ENCODE peak calls at places on chromosomes 2 and 18, in six cellular contexts. F, J, X, P, C and U are unnamed samples. For H3K27me3, the result is how much of the 10 kb centered on the place peaks cover.

GRCh38 chr2:176584333-176584732 is 315.1 kb downstream of the MTX2 start:
- DNase-seq in F (no peak), J (no peak), X (no peak), P (no peak), C (no peak), U (no peak)

GRCh38 chr2:188403676-188404075 is 112.0 kb downstream of the GULP1 start:
- DNase-seq in F (no peak), J (no peak), X (no peak), P (no peak), C (no peak), U (no peak)

GRCh38 chr2:71700880-71701397 is 247.6 kb downstream of the DYSF start:
- DNase-seq in F (no peak), J (peak), X (no peak), P (peak), C (peak), U (no peak)

GRCh38 chr2:7707723-7708122 is 790.5 kb downstream of the RNF144A start:
- DNase-seq in F (no peak), J (no peak), X (no peak), P (no peak), C (no peak), U (no peak)

GRCh38 chr2:190553254-190553653 is 18.7 kb upstream of the NEMP2 start:
- DNase-seq in F (no peak), J (no peak), X (no peak), P (no peak), C (no peak), U (no peak)

GRCh38 chr2:108271691-108272253 is 16.9 kb upstream of the SULT1C2 start:
- DNase-seq in F (no peak), J (no peak), X (peak), P (no peak), C (peak), U (no peak)

GRCh38 chr2:127169066-127169660 is 50.9 kb downstream of the CYP27C1 start:
- DNase-seq in F (no peak), J (no peak), X (no peak), P (no peak), C (no peak), U (no peak)

GRCh38 chr2:203802277-203803045 is 65.1 kb upstream of the CTLA4 start:
- DNase-seq in F (no peak), J (no peak), X (no peak), P (no peak), C (no peak), U (no peak)

GRCh38 chr2:207502799-207503198 is 27.0 kb upstream of the CREB1 start:
- DNase-seq in F (no peak), J (no peak), X (no peak), P (no peak), C (no peak), U (no peak)

GRCh38 chr2:37855283-37856041 is 69.6 kb upstream of the RMDN2 start:
- DNase-seq in F (no peak), J (peak), X (no peak), P (no peak), C (no peak), U (no peak)

GRCh38 chr2:158953926-158954763 is 14.3 kb upstream of the TANC1 start:
- DNase-seq in F (no peak), J (peak), X (peak), P (peak), C (peak), U (peak)

GRCh38 chr2:158586491-158586890 is 129.7 kb downstream of the PKP4 start:
- DNase-seq in F (no peak), J (no peak), X (no peak), P (no peak), C (no peak), U (no peak)

GRCh38 chr2:164782323-164782722 is 59.3 kb downstream of the COBLL1 start:
- DNase-seq in F (no peak), J (no peak), X (no peak), P (no peak), C (no peak), U (peak)

GRCh38 chr2:24018241-24018640 is 8.4 kb downstream of the MFSD2B start:
- DNase-seq in F (no peak), J (no peak), X (no peak), P (no peak), C (no peak), U (no peak)

GRCh38 chr2:98913916-98914712 is 21.9 kb downstream of the CRACDL start:
- DNase-seq in F (no peak), J (peak), X (no peak), P (peak), C (no peak), U (no peak)

GRCh38 chr2:238096311-238097011 is 3.7 kb upstream of the ESPNL start:
- DNase-seq in F (no peak), J (peak), X (peak), P (no peak), C (no peak), U (peak)

GRCh38 chr2:232576995-232577394 is 26.5 kb downstream of the EIF4E2 start:
- DNase-seq in F (no peak), J (no peak), X (no peak), P (no peak), C (no peak), U (no peak)

GRCh38 chr2:26588576-26588975 is 52.6 kb downstream of the CIB4 start:
- DNase-seq in F (no peak), J (peak), X (no peak), P (no peak), C (no peak), U (no peak)

GRCh38 chr2:238425979-238426567 is 654 bp upstream of the ASB1 start:
- DNase-seq in F (no peak), J (no peak), X (no peak), P (no peak), C (no peak), U (peak)

GRCh38 chr2:108193251-108193650 is 46.5 kb upstream of the SULT1C3 start:
- DNase-seq in F (no peak), J (no peak), X (no peak), P (no peak), C (no peak), U (no peak)

GRCh38 chr2:182618672-182619079 is 97.4 kb upstream of the DNAJC10 start:
- DNase-seq in F (no peak), J (no peak), X (no peak), P (no peak), C (no peak), U (no peak)

GRCh38 chr2:233076749-233077148 is 16.6 kb downstream of the INPP5D start:
- DNase-seq in F (peak), J (no peak), X (no peak), P (no peak), C (no peak), U (no peak)

GRCh38 chr2:109615637-109616144 is 1.5 kb downstream of the SOWAHC start:
- DNase-seq in F (no peak), J (no peak), X (peak), P (peak), C (peak), U (no peak)

GRCh38 chr18:74745658-74746403 is 148.2 kb downstream of the ZNF407 start:
- DNase-seq in F (no peak), J (no peak), X (peak), P (no peak), C (no peak), U (no peak)

GRCh38 chr18:374735-375168 is 106.9 kb upstream of the THOC1 start:
- DNase-seq in F (no peak), J (no peak), X (peak), P (no peak), C (no peak), U (no peak)

GRCh38 chr2:43521568-43521967 is 74.3 kb downstream of the THADA start:
- DNase-seq in F (no peak), J (no peak), X (no peak), P (no peak), C (no peak), U (no peak)

GRCh38 chr18:8611916-8612576 is 2.8 kb downstream of the RAB12 start:
- DNase-seq in F (no peak), J (no peak), X (no peak), P (no peak), C (no peak), U (no peak)

GRCh38 chr18:55013685-55014084 is 54.4 kb upstream of the CCDC68 start:
- DNase-seq in F (no peak), J (no peak), X (no peak), P (no peak), C (no peak), U (no peak)

GRCh38 chr2:25252291-25253152 is 84.1 kb upstream of the POMC start:
- DNase-seq in F (peak), J (peak), X (peak), P (peak), C (peak), U (peak)

GRCh38 chr2:84906108-84906899 is 848 bp downstream of the TMSB10 start:
- DNase-seq in F (peak), J (peak), X (peak), P (peak), C (peak), U (peak)

GRCh38 chr2:218867900-218868299 is 8.3 kb downstream of the WNT6 start:
- DNase-seq in F (no peak), J (no peak), X (no peak), P (no peak), C (no peak), U (no peak)

GRCh38 chr2:55163895-55164509 is 68.1 kb downstream of the CLHC1 start:
- DNase-seq in F (no peak), J (no peak), X (peak), P (peak), C (no peak), U (no peak)

GRCh38 chr2:167733750-167734149 is 513.6 kb downstream of the STK39 start:
- DNase-seq in F (no peak), J (no peak), X (no peak), P (no peak), C (peak), U (no peak)

GRCh38 chr2:167925775-167926174 is 321.6 kb downstream of the STK39 start:
- DNase-seq in F (no peak), J (no peak), X (no peak), P (no peak), C (no peak), U (no peak)

GRCh38 chr2:55885129-55885943 is 38.2 kb downstream of the EFEMP1 start:
- DNase-seq in F (no peak), J (no peak), X (no peak), P (no peak), C (no peak), U (peak)

GRCh38 chr2:44777542-44777941 is 164.0 kb upstream of the SIX3 start:
- DNase-seq in F (no peak), J (no peak), X (peak), P (no peak), C (peak), U (peak)

GRCh38 chr2:186201371-186201770 is 284.7 kb upstream of the ZC3H15 start:
- DNase-seq in F (no peak), J (no peak), X (no peak), P (no peak), C (no peak), U (no peak)

GRCh38 chr2:145292166-145292565 is 772.2 kb upstream of the ZEB2 start:
- DNase-seq in F (no peak), J (no peak), X (no peak), P (no peak), C (no peak), U (no peak)

GRCh38 chr18:7071600-7071999 is 46.0 kb downstream of the LAMA1 start:
- DNase-seq in F (no peak), J (no peak), X (no peak), P (no peak), C (no peak), U (no peak)

DNA sequence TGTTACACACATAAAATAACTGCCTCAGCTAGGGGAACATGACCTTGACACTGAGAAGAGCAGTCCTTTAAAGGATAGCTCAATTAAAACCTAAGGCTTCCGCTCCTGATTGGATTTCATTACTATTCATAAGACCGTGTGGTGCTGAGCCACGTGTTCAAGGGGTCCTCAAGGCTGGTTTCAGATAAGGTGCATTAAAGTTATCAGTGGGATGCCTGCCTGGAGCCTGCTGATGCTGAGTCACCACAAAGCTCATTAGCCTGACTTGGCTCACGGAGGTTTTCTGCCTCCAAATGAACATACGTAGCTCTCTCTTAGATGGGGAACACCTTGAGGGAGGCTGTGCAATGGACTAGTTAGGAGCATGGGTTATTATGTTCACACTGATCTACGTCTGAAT is 518.9 kb downstream of the TDRD15 start:
- DNase-seq in F (no peak), J (no peak), X (no peak), P (no peak), C (no peak), U (no peak)
- H3K27ac ChIP-seq in F (no peak), J (no peak), X (no peak), P (no peak), C (no peak), U (no peak)

GRCh38 chr2:60585276-60585675 is 31.8 kb upstream of the BCL11A start:
- DNase-seq in F (no peak), J (no peak), X (no peak), P (no peak), C (no peak), U (no peak)
- H3K27me3 ChIP-seq in F (under half), J (under half), X (under half), P (under half), C (under half), U (under half)

GRCh38 chr2:181523756-181524155 is 66.6 kb downstream of the ITGA4 start:
- DNase-seq in F (no peak), J (no peak), X (no peak), P (no peak), C (no peak), U (no peak)

GRCh38 chr2:181527058-181527457 is 69.9 kb downstream of the ITGA4 start:
- DNase-seq in F (no peak), J (no peak), X (no peak), P (no peak), C (no peak), U (no peak)

GRCh38 chr2:181528441-181528840 is 71.3 kb downstream of the ITGA4 start:
- DNase-seq in F (no peak), J (no peak), X (no peak), P (no peak), C (no peak), U (no peak)

GRCh38 chr2:181526014-181526413 is 68.8 kb downstream of the ITGA4 start:
- DNase-seq in F (no peak), J (no peak), X (no peak), P (no peak), C (no peak), U (no peak)
- H3K27ac ChIP-seq in F (no peak), J (no peak), X (no peak), P (no peak), C (no peak), U (no peak)

GRCh38 chr2:73174244-73174643 is 28.1 kb upstream of the NOTO start:
- DNase-seq in F (no peak), J (no peak), X (no peak), P (no peak), C (no peak), U (no peak)
- H3K27me3 ChIP-seq in F (under half), J (under half), X (under half), P (under half), C (under half), U (under half)

DNA sequence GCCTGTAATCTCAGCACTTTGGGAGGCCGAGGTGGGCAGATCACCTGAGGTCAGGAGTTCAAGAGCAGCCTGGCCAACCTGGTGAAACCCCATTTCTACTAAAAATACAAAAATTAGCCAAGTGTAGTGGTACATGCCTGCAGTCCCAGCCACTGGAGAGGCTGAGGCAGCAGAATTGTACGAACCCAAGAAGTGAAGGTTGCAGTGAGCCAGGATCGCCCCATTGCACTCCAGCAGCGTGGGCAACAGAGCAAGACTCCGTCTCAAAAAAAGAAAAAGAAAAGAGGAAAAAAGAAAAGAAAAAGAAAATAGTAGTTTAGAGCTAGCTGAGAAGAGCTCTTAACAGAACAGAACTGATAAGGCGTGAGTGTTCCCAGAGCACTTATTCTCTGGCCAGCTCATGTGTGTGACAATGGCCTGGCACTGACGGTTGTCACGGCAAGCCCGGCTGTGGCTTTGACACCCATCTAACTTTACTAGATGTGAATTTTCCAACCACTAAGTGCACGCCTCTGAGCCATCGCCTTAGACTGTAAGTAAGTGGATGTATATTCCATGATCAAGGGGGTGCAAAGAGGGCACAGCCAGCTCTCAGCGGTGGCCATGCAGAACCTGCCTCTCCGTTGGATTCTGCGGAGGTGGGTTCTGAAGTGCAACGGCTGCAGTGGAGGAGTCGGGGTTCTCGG is 80.0 kb downstream of the ZNF516 start:
- DNase-seq in F (no peak), J (no peak), X (no peak), P (peak), C (no peak), U (no peak)
- H3K27ac ChIP-seq in F (no peak), J (no peak), X (no peak), P (peak), C (no peak), U (no peak)